ENCODE peak calls at places on chromosome 19, in five cellular contexts. C, D, B, J and W are unnamed samples.

GRCh38 chr19:13794388-13794751 is 873 bp upstream of the ZSWIM4 start:
- DNase-seq in B (peak), J (no peak), C (peak), D (peak), W (peak)

GRCh38 chr19:40561947-40562346 is 14.7 kb upstream of the SHKBP1 start:
- DNase-seq in D (no peak), C (no peak), B (no peak), J (no peak), W (no peak)

GRCh38 chr19:20964798-20965197 is 41.7 kb downstream of the ZNF85 start:
- DNase-seq in D (no peak), B (no peak), C (no peak), J (no peak), W (no peak)

GRCh38 chr19:6668696-6669095 is 1.3 kb downstream of the TNFSF14 start:
- DNase-seq in D (no peak), C (no peak), J (no peak), B (no peak), W (no peak)

GRCh38 chr19:13670846-13671245 is 93.5 kb upstream of the MRI1 start:
- DNase-seq in D (no peak), J (no peak), B (no peak), C (no peak), W (no peak)

GRCh38 chr19:2983351-2984195 is 6.2 kb downstream of the TLE6 start:
- DNase-seq in J (no peak), B (peak), D (peak), C (peak), W (no peak)

GRCh38 chr19:8017808-8018207 is 12.4 kb upstream of the ELAVL1 start:
- DNase-seq in J (peak), C (no peak), B (no peak), D (no peak), W (no peak)

GRCh38 chr19:46639356-46640061 is 3.5 kb upstream of the GNG8 start:
- DNase-seq in B (no peak), C (peak), D (no peak), J (peak), W (no peak)

GRCh38 chr19:41327499-41328156 is 17.7 kb downstream of the CCDC97 start:
- DNase-seq in C (no peak), D (peak), B (peak), J (peak), W (no peak)

GRCh38 chr19:571127-571974 is 1.0 kb upstream of the BSG start:
- DNase-seq in D (peak), B (peak), J (peak), C (no peak), W (peak)

GRCh38 chr19:33436360-33437345 is 63.1 kb downstream of the CEBPG start:
- DNase-seq in D (no peak), C (no peak), J (no peak), B (no peak), W (no peak)